ENCODE peak calls at places on chromosome 12, in four cellular contexts. S is T follicular helper cell, K is H54, O is A172. V is an unnamed sample.

GRCh38 chr12:113007166-113007565 is 28.8 kb downstream of the OAS2 start:
- DNase-seq in S (no peak), K (peak; percentile 75), O (peak; percentile 82), V (peak; percentile 88)

GRCh38 chr12:115440438-115440837 is 756.5 kb upstream of the TBX3 start:
- DNase-seq in S (no peak), K (peak; percentile 80), O (peak; percentile 75), V (no peak)

GRCh38 chr12:10960260-10960659 is 21.2 kb upstream of the TAS2R14 start:
- DNase-seq in S (no peak), K (no peak), O (no peak), V (no peak)

GRCh38 chr12:58540480-58541299 is 379.6 kb downstream of the LRIG3 start:
- DNase-seq in S (no peak), K (peak; percentile 9), O (peak; percentile 71), V (peak; percentile 86)

GRCh38 chr12:79818856-79819255 is 116.0 kb downstream of the PPP1R12A start:
- DNase-seq in S (no peak), K (no peak), O (no peak), V (no peak)

GRCh38 chr12:509494-509893 is 49.8 kb downstream of the B4GALNT3 start:
- DNase-seq in S (no peak), K (peak; percentile 42), O (peak; percentile 61), V (no peak)

GRCh38 chr12:38269897-38270296 is 46.7 kb upstream of the ALG10B start:
- DNase-seq in S (no peak), K (no peak), O (no peak), V (no peak)

GRCh38 chr12:41310367-41310766 is 122.2 kb downstream of the PDZRN4 start:
- DNase-seq in S (no peak), K (no peak), O (no peak), V (no peak)

GRCh38 chr12:66092559-66093269 is 37.8 kb downstream of the LLPH start:
- DNase-seq in S (no peak), K (no peak), O (peak; percentile 8), V (peak; percentile 31)

GRCh38 chr12:49342066-49342913 is 4.4 kb upstream of the DNAJC22 start:
- DNase-seq in S (peak; percentile 53), K (peak; percentile 87), O (peak; percentile 41), V (peak; percentile 84)

GRCh38 chr12:22533155-22533554 is 11.2 kb downstream of the C2CD5 start:
- DNase-seq in S (no peak), K (no peak), O (no peak), V (no peak)

GRCh38 chr12:76247026-76247688 is 101.1 kb downstream of the BBS10 start:
- DNase-seq in S (no peak), K (no peak), O (no peak), V (peak; percentile 62)

GRCh38 chr12:46523863-46524770 is 151.5 kb upstream of the SLC38A2 start:
- DNase-seq in S (peak; percentile 9), K (peak; percentile 70), O (peak; percentile 95), V (peak; percentile 94)

GRCh38 chr12:65106948-65107347 is 14.2 kb downstream of the WIF1 start:
- DNase-seq in S (no peak), K (no peak), O (no peak), V (no peak)

GRCh38 chr12:106584104-106585064 is 1.6 kb downstream of the RFX4 start:
- DNase-seq in S (no peak), K (no peak), O (no peak), V (no peak)

GRCh38 chr12:128052341-128052740 is 214.6 kb upstream of the TMEM132C start:
- DNase-seq in S (no peak), K (no peak), O (no peak), V (no peak)

GRCh38 chr12:59087077-59087673 is 166.9 kb upstream of the LRIG3 start:
- DNase-seq in S (no peak), K (no peak), O (no peak), V (peak; percentile 28)

GRCh38 chr12:102172436-102172835 is 25.2 kb downstream of the PMCH start:
- DNase-seq in S (no peak), K (no peak), O (no peak), V (peak; percentile 35)

GRCh38 chr12:91657016-91657415 is 474.4 kb upstream of the DCN start:
- DNase-seq in S (no peak), K (no peak), O (no peak), V (no peak)

GRCh38 chr12:12899530-12900380 is 8.4 kb downstream of the GPRC5A start:
- DNase-seq in S (no peak), K (no peak), O (peak; percentile 87), V (peak; percentile 69)